ENCODE peak calls at places on chromosomes 4 and X, in five cellular contexts. J is upper lobe of left lung; S is colonic mucosa; A is HFF-Myc; T is CD8-positive, alpha-beta memory T cell. R is an unnamed sample.

GRCh38 chr4:145842224-145842887 is 96.3 kb downstream of the ZNF827 start:
- DNase-seq in J (no peak), S (no peak), A (no peak), T (no peak), R (no peak)

GRCh38 chr4:85370400-85371032 is 104.4 kb upstream of the ARHGAP24 start:
- DNase-seq in J (no peak), S (peak; percentile 36), A (peak; percentile 14), T (no peak), R (peak; percentile 20)

GRCh38 chrX:29992083-29992482 is 223.3 kb upstream of the MAGEB2 start:
- DNase-seq in J (no peak), S (no peak), A (no peak), T (no peak), R (no peak)

GRCh38 chr4:87498446-87498900 is 30.7 kb downstream of the SPARCL1 start:
- DNase-seq in J (no peak), S (no peak), A (no peak), T (no peak), R (no peak)

GRCh38 chrX:1646009-1646408 is 31.1 kb downstream of the ASMT start:
- DNase-seq in J (no peak), S (no peak), A (no peak), T (no peak), R (no peak)

GRCh38 chrX:66731398-66731797 is 92.5 kb upstream of the EDA2R start:
- DNase-seq in J (no peak), S (no peak), A (peak; percentile 26), T (no peak), R (no peak)

GRCh38 chr4:168551211-168551610 is 54.4 kb downstream of the PALLD start:
- DNase-seq in J (no peak), S (no peak), A (peak; percentile 46), T (no peak), R (no peak)

GRCh38 chr4:26787461-26788340 is 72.9 kb upstream of the STIM2 start:
- DNase-seq in J (no peak), S (peak; percentile 57), A (no peak), T (no peak), R (peak; percentile 60)

GRCh38 chr4:153451931-153452660 is 14.1 kb upstream of the TMEM131L start:
- DNase-seq in J (peak; percentile 66), S (no peak), A (no peak), T (no peak), R (no peak)

GRCh38 chr4:46986922-46987638 is 6.3 kb downstream of the GABRA4 start:
- DNase-seq in J (no peak), S (no peak), A (no peak), T (no peak), R (no peak)

GRCh38 chr4:135508006-135508714 is 1306.6 kb upstream of the PABPC4L start:
- DNase-seq in J (no peak), S (no peak), A (peak; percentile 0), T (no peak), R (no peak)

GRCh38 chrX:151169783-151170182 is 6.6 kb upstream of the GPR50 start:
- DNase-seq in J (no peak), S (no peak), A (no peak), T (no peak), R (no peak)

GRCh38 chr4:108893474-108893873 is 130.6 kb upstream of the ETNPPL start:
- DNase-seq in J (no peak), S (no peak), A (no peak), T (no peak), R (no peak)

GRCh38 chrX:122940199-122940598 is 243.9 kb upstream of the GRIA3 start:
- DNase-seq in J (no peak), S (no peak), A (no peak), T (no peak), R (no peak)

GRCh38 chr4:147768113-147768512 is 36.2 kb downstream of the ARHGAP10 start:
- DNase-seq in J (no peak), S (no peak), A (no peak), T (no peak), R (peak; percentile 37)

GRCh38 chr4:155629183-155629825 is 37.3 kb upstream of the GUCY1A1 start:
- DNase-seq in J (no peak), S (no peak), A (peak; percentile 43), T (no peak), R (no peak)

GRCh38 chr4:186792994-186793393 is 69.3 kb upstream of the FAT1 start:
- DNase-seq in J (no peak), S (no peak), A (no peak), T (no peak), R (no peak)

DNA sequence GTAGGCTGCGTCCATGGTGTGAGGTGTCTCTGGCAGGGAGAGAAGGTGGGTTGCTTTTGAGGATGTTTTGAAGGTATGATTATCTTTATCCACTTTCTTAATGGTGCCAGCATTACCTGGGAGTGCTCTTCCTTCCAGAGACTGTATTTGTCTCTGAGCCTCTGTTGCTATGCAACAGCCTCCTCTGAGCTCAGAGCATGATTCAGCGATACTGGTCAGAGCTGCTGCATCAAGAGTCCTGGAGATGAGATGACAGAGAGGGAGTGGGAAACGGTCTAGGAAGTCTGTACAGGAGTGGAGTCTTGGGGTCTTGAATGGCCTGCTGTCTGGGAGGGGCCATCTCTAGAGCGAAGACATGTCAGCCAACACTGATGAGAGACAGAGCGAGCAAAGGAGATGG is 104.4 kb upstream of the RAB40AL start:
- DNase-seq in J (no peak), S (no peak), A (no peak), T (no peak), R (no peak)
- H3K4me3 ChIP-seq in J (no peak overlapping the region), S (no peak overlapping the region), A (no peak overlapping the region), T (no peak overlapping the region), R (no peak overlapping the region)

GRCh38 chr4:101086801-101087586 is 260.3 kb downstream of the PPP3CA start:
- DNase-seq in J (no peak), S (no peak), A (no peak), T (no peak), R (no peak)
- H3K4me3 ChIP-seq in J (no peak overlapping the region), S (no peak overlapping the region), A (no peak overlapping the region), T (no peak overlapping the region), R (no peak overlapping the region)

GRCh38 chr4:41746440-41747229 is 1.9 kb downstream of the PHOX2B start:
- DNase-seq in J (no peak), S (no peak), A (no peak), T (no peak), R (no peak)
- H3K4me3 ChIP-seq in J (no peak overlapping the region), S (no peak overlapping the region), A (no peak overlapping the region), T (no peak overlapping the region), R (no peak overlapping the region)

DNA sequence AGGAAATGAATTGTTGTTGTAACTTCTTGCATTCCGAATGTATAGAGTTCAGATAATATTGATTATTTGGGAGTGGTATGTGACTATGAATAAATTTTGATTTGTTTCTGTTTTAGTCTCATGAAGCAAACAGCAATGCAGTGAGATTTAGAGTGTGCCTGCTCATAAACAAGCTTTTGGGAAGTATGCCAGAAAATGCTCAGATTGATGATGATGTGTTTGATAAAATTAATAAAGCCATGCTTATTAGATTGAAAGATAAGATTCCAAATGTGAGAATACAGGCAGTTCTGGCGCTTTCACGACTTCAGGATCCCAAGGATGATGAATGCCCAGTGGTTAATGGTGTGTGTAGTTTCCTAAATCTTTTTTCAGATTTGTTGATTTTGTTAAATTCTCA is 2.0 kb downstream of the NCAPG start:
- DNase-seq in J (no peak), S (no peak), A (no peak), T (no peak), R (no peak)
- H3K4me3 ChIP-seq in J (no peak overlapping the region), S (no peak overlapping the region), A (peak overlapping the region; percentile 58), T (no peak overlapping the region), R (no peak overlapping the region)

GRCh38 chr4:16824278-16824806 is 74.1 kb downstream of the LDB2 start:
- DNase-seq in J (no peak), S (no peak), A (no peak), T (no peak), R (no peak)

GRCh38 chr4:16818005-16818404 is 80.4 kb downstream of the LDB2 start:
- DNase-seq in J (no peak), S (no peak), A (no peak), T (no peak), R (no peak)

GRCh38 chr4:16820304-16820703 is 78.1 kb downstream of the LDB2 start:
- DNase-seq in J (no peak), S (no peak), A (no peak), T (no peak), R (no peak)

GRCh38 chr4:16819652-16820051 is 78.8 kb downstream of the LDB2 start:
- DNase-seq in J (no peak), S (no peak), A (no peak), T (no peak), R (no peak)
- H3K4me3 ChIP-seq in J (no peak overlapping the region), S (no peak overlapping the region), A (no peak overlapping the region), T (no peak overlapping the region), R (no peak overlapping the region)

GRCh38 chr4:708631-708933 is 3.0 kb downstream of the PCGF3 start:
- DNase-seq in J (no peak), S (no peak), A (no peak), T (no peak), R (no peak)
- H3K4me3 ChIP-seq in J (peak overlapping the region; percentile 84), S (no peak overlapping the region), A (peak overlapping the region; percentile 19), T (no peak overlapping the region), R (no peak overlapping the region)

DNA sequence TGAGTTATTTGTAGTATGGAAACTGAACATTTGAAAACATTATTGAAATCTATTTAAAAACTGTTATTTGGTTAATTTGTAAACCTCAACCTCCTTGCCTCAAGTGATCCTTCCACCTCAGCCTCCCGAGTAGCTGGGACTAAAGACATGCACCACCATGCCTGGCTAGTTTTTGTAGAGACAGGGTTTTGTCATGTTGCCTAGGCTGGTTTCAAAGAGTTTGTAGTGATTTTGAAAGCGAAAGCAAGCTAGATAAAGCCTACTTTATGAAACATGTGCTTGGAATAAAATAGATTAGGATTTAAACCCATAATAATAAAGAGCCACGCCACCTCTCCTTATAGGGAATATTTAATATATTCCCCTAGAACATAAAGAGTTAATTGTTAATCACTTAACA is 23.5 kb downstream of the ARSJ start:
- DNase-seq in J (no peak), S (no peak), A (no peak), T (no peak), R (no peak)
- H3K4me3 ChIP-seq in J (no peak overlapping the region), S (no peak overlapping the region), A (no peak overlapping the region), T (no peak overlapping the region), R (no peak overlapping the region)